ENCODE peak calls at places on chromosomes 4 and X, in seven cellular contexts. U is prostate gland; C is heart left ventricle; X is lung; S is psoas muscle; L is CD4-positive, alpha-beta memory T cell; K is right cardiac atrium. Q is an unnamed sample.

GRCh38 chrX:19625612-19626011 is 110.3 kb upstream of the MAP3K15 start:
- DNase-seq in U (no peak), C (no peak), X (no peak), S (no peak), L (peak; percentile 15), K (no peak), Q (no peak)

GRCh38 chrX:109393859-109394258 is 88.0 kb downstream of the GUCY2F start:
- DNase-seq in U (no peak), C (no peak), X (no peak), S (no peak), L (no peak), K (no peak), Q (peak; percentile 15)

GRCh38 chrX:109537324-109537665 is 651 bp downstream of the NXT2 start:
- DNase-seq in U (peak; percentile 65), C (no peak), X (peak; percentile 65), S (no peak), L (no peak), K (no peak), Q (peak; percentile 19)

GRCh38 chr4:122489061-122489460 is 32.5 kb upstream of the IL2 start:
- DNase-seq in U (no peak), C (no peak), X (no peak), S (no peak), L (no peak), K (no peak), Q (no peak)

GRCh38 chrX:12360991-12361598 is 222.8 kb downstream of the FRMPD4 start:
- DNase-seq in U (no peak), C (no peak), X (no peak), S (no peak), L (no peak), K (no peak), Q (no peak)

GRCh38 chrX:111095974-111096870 is at the start of gene PAK3:
- DNase-seq in U (no peak), C (peak; percentile 23), X (no peak), S (no peak), L (peak; percentile 39), K (peak; percentile 61), Q (no peak)

GRCh38 chr4:76872556-76872955 is 25.4 kb downstream of the SOWAHB start:
- DNase-seq in U (no peak), C (no peak), X (no peak), S (no peak), L (no peak), K (no peak), Q (no peak)

GRCh38 chrX:68918202-68918601 is 89.4 kb downstream of the EFNB1 start:
- DNase-seq in U (no peak), C (no peak), X (no peak), S (no peak), L (no peak), K (no peak), Q (no peak)

GRCh38 chr4:169902658-169903345 is 123.4 kb downstream of the MFAP3L start:
- DNase-seq in U (no peak), C (no peak), X (no peak), S (no peak), L (no peak), K (no peak), Q (no peak)

GRCh38 chrX:41921492-41922124 is 1.7 kb downstream of the CASK start:
- DNase-seq in U (peak; percentile 5), C (no peak), X (no peak), S (no peak), L (no peak), K (no peak), Q (peak; percentile 58)

GRCh38 chr4:83054928-83055327 is 19.9 kb downstream of the COPS4 start:
- DNase-seq in U (no peak), C (no peak), X (no peak), S (no peak), L (peak; percentile 13), K (no peak), Q (no peak)

GRCh38 chr4:23890369-23891063 is 669 bp upstream of the PPARGC1A start:
- DNase-seq in U (no peak), C (no peak), X (no peak), S (no peak), L (no peak), K (no peak), Q (no peak)

GRCh38 chr4:123749408-123749807 is 352.8 kb downstream of the SPRY1 start:
- DNase-seq in U (no peak), C (peak; percentile 69), X (no peak), S (peak; percentile 62), L (no peak), K (peak; percentile 86), Q (no peak)

GRCh38 chrX:148929686-148930085 is 429.3 kb downstream of the AFF2 start:
- DNase-seq in U (no peak), C (no peak), X (no peak), S (no peak), L (no peak), K (no peak), Q (no peak)

GRCh38 chr4:47031011-47031678 is at the start of gene GABRB1:
- DNase-seq in U (no peak), C (peak; percentile 46), X (peak; percentile 45), S (peak; percentile 55), L (no peak), K (peak; percentile 86), Q (no peak)

GRCh38 chr4:40380647-40381046 is 45.5 kb downstream of the CHRNA9 start:
- DNase-seq in U (no peak), C (no peak), X (no peak), S (no peak), L (no peak), K (no peak), Q (no peak)

GRCh38 chr4:1081689-1082040 is 31.7 kb downstream of the RNF212 start:
- DNase-seq in U (no peak), C (no peak), X (no peak), S (no peak), L (no peak), K (no peak), Q (no peak)

GRCh38 chr4:72631296-72631695 is 62.3 kb upstream of the ADAMTS3 start:
- DNase-seq in U (no peak), C (no peak), X (no peak), S (peak; percentile 57), L (no peak), K (peak; percentile 71), Q (no peak)

GRCh38 chr4:77852892-77853495 is 9.6 kb upstream of the MRPL1 start:
- DNase-seq in U (no peak), C (no peak), X (no peak), S (no peak), L (peak; percentile 77), K (no peak), Q (peak; percentile 77)

GRCh38 chr4:167000141-167000852 is 234.0 kb downstream of the SPOCK3 start:
- DNase-seq in U (no peak), C (no peak), X (no peak), S (no peak), L (no peak), K (no peak), Q (no peak)

GRCh38 chr4:57270350-57270749 is 160.2 kb upstream of the IGFBP7 start:
- DNase-seq in U (no peak), C (peak; percentile 68), X (no peak), S (peak; percentile 44), L (no peak), K (peak; percentile 80), Q (no peak)

GRCh38 chr4:146916479-146917076 is 29.1 kb downstream of the TTC29 start:
- DNase-seq in U (no peak), C (no peak), X (no peak), S (no peak), L (peak; percentile 20), K (no peak), Q (no peak)

GRCh38 chrX:100328342-100328741 is 81.7 kb downstream of the PCDH19 start:
- DNase-seq in U (no peak), C (no peak), X (no peak), S (no peak), L (no peak), K (no peak), Q (no peak)

GRCh38 chr4:130563891-130564418 is 1468.0 kb downstream of the C4orf33 start:
- DNase-seq in U (no peak), C (no peak), X (no peak), S (no peak), L (no peak), K (no peak), Q (no peak)
- H3K4me3 ChIP-seq in U (no peak overlapping the region), C (no peak overlapping the region), X (no peak overlapping the region), S (peak overlapping the region; percentile 21), L (no peak overlapping the region), K (peak overlapping the region; percentile 9), Q (no peak overlapping the region)

DNA sequence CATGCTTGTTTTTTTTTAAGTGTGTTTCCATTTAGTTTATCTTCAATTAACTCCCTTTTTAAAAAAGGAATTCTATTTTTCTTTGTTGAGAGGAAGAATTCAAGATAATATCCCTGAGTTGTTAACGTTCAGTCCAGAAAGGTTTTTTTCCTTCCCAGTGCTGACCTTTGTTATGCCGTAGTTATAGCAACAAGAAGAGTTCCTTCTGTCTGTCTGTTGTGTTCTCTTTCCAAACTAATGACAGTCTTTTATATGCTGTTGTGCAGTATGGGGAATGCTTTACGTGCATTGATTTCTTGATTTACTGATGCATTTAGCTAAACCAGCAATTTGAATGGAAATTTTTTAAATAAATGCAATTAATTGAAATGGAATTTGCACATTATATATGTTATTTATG is 6.6 kb upstream of the CXXC4 start:
- DNase-seq in U (no peak), C (no peak), X (no peak), S (no peak), L (no peak), K (no peak), Q (no peak)
- H3K27ac ChIP-seq in U (no peak overlapping the region), C (no peak overlapping the region), X (no peak overlapping the region), S (no peak overlapping the region), L (no peak overlapping the region), K (no peak overlapping the region), Q (no peak overlapping the region)

GRCh38 chr4:16893141-16893571 is 5.3 kb downstream of the LDB2 start:
- DNase-seq in U (no peak), C (no peak), X (no peak), S (no peak), L (no peak), K (no peak), Q (no peak)

GRCh38 chr4:16890651-16891050 is 7.8 kb downstream of the LDB2 start:
- DNase-seq in U (no peak), C (no peak), X (no peak), S (no peak), L (no peak), K (no peak), Q (no peak)

GRCh38 chr4:16896871-16897270 is 1.6 kb downstream of the LDB2 start:
- DNase-seq in U (no peak), C (no peak), X (no peak), S (no peak), L (no peak), K (no peak), Q (no peak)

GRCh38 chr4:16897351-16897750 is 1.1 kb downstream of the LDB2 start:
- DNase-seq in U (no peak), C (no peak), X (no peak), S (no peak), L (no peak), K (no peak), Q (no peak)

DNA sequence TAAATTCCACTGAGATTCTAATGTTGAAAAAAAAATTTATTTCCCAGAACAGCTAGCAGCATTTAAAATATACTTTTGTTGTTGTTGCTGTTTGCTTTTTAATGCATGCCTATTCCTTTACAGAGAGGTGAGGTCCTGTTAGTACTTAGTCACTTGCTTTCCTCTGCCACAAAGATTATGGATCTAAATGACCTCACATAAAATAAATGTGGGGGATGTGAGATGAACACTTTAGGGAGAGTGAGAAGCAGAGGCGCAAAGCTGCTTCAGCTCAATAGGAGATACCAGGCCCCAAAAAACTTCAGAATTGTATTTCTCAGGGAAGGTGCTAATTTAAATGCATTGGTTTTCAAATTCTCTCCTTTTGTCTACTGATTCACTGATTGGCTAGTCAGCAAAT is 4.0 kb downstream of the LDB2 start:
- DNase-seq in U (no peak), C (no peak), X (no peak), S (no peak), L (no peak), K (no peak), Q (no peak)
- H3K4me3 ChIP-seq in U (no peak overlapping the region), C (peak overlapping the region; percentile 56), X (no peak overlapping the region), S (peak overlapping the region; percentile 66), L (no peak overlapping the region), K (peak overlapping the region; percentile 64), Q (no peak overlapping the region)

GRCh38 chr4:32847466-32847865 is 2127.3 kb downstream of the PCDH7 start:
- DNase-seq in U (no peak), C (no peak), X (no peak), S (no peak), L (no peak), K (no peak), Q (no peak)
- H3K27ac ChIP-seq in U (no peak overlapping the region), C (no peak overlapping the region), X (no peak overlapping the region), S (no peak overlapping the region), L (no peak overlapping the region), K (no peak overlapping the region), Q (no peak overlapping the region)

Q was measured in HL-60.